ENCODE peak calls at places on chromosomes 6 and 20, in four cellular contexts. F is Peyer's patch, P is NB4, I is suprapubic skin. Z is an unnamed sample.

GRCh38 chr20:17140894-17141293 is 85.9 kb upstream of the PCSK2 start:
- DNase-seq in I (no peak), P (no peak), F (no peak), Z (no peak)

GRCh38 chr6:166496460-166496859 is 90.0 kb downstream of the RAMACL start:
- DNase-seq in F (no peak), P (no peak), I (no peak), Z (no peak)

GRCh38 chr6:6712258-6712978 is 123.9 kb downstream of the LY86 start:
- DNase-seq in P (peak; percentile 97), I (no peak), F (peak; percentile 53), Z (peak; percentile 26)

GRCh38 chr6:110652520-110652919 is 162.7 kb downstream of the CDK19 start:
- DNase-seq in F (no peak), I (no peak), P (no peak), Z (no peak)

GRCh38 chr20:408843-409696 is 971 bp downstream of the RBCK1 start:
- DNase-seq in I (no peak), F (peak; percentile 45), P (peak; percentile 50), Z (peak; percentile 58)

GRCh38 chr20:49430320-49430719 is 52.1 kb downstream of the KCNB1 start:
- DNase-seq in P (no peak), I (no peak), F (no peak), Z (no peak)

GRCh38 chr6:53938810-53939209 is 144.0 kb downstream of the LRRC1 start:
- DNase-seq in P (no peak), F (no peak), I (no peak), Z (no peak)

GRCh38 chr20:63167026-63167917 is 48.7 kb downstream of the YTHDF1 start:
- DNase-seq in P (no peak), F (no peak), I (no peak), Z (no peak)

GRCh38 chr20:19710336-19710721 is 47.7 kb upstream of the RIN2 start:
- DNase-seq in P (no peak), F (peak; percentile 79), I (no peak), Z (no peak)

GRCh38 chr6:144334150-144334708 is 49.1 kb downstream of the UTRN start:
- DNase-seq in P (peak; percentile 89), I (no peak), F (peak; percentile 91), Z (peak; percentile 73)

GRCh38 chr20:58893355-58894151 is 41.0 kb downstream of the GNAS start:
- DNase-seq in I (no peak), F (peak; percentile 58), P (peak; percentile 39), Z (peak; percentile 53)

GRCh38 chr20:12434672-12435071 is 517.0 kb downstream of the BTBD3 start:
- DNase-seq in P (no peak), F (no peak), I (no peak), Z (no peak)

GRCh38 chr6:151437401-151437800 is 14.5 kb downstream of the RMND1 start:
- DNase-seq in P (no peak), I (no peak), F (no peak), Z (no peak)

GRCh38 chr6:70717038-70717801 is 49.5 kb downstream of the SMAP1 start:
- DNase-seq in F (no peak), P (no peak), I (no peak), Z (peak; percentile 7)

GRCh38 chr6:125323376-125323775 is 21.6 kb upstream of the HDDC2 start:
- DNase-seq in P (no peak), I (no peak), F (no peak), Z (no peak)

GRCh38 chr20:20096421-20096820 is 44.1 kb downstream of the CFAP61 start:
- DNase-seq in F (no peak), I (no peak), P (no peak), Z (no peak)

GRCh38 chr6:89298680-89299450 is 16.2 kb downstream of the GABRR2 start:
- DNase-seq in P (peak; percentile 64), F (no peak), I (no peak), Z (peak; percentile 90)

GRCh38 chr6:89297695-89298351 is 17.3 kb downstream of the GABRR2 start:
- DNase-seq in I (no peak), F (peak; percentile 66), P (peak; percentile 93), Z (peak; percentile 94)

GRCh38 chr6:89302195-89302770 is 12.8 kb downstream of the GABRR2 start:
- DNase-seq in F (no peak), P (no peak), I (no peak), Z (no peak)

GRCh38 chr6:89301586-89302194 is 13.4 kb downstream of the GABRR2 start:
- DNase-seq in P (no peak), I (no peak), F (no peak), Z (no peak)

GRCh38 chr6:89299451-89299850 is 15.6 kb downstream of the GABRR2 start:
- DNase-seq in F (no peak), P (no peak), I (no peak), Z (no peak)
- TF ChIP-seq CTCF in F (no peak), P (peak; percentile 38), I (no peak), Z (no peak)

DNA sequence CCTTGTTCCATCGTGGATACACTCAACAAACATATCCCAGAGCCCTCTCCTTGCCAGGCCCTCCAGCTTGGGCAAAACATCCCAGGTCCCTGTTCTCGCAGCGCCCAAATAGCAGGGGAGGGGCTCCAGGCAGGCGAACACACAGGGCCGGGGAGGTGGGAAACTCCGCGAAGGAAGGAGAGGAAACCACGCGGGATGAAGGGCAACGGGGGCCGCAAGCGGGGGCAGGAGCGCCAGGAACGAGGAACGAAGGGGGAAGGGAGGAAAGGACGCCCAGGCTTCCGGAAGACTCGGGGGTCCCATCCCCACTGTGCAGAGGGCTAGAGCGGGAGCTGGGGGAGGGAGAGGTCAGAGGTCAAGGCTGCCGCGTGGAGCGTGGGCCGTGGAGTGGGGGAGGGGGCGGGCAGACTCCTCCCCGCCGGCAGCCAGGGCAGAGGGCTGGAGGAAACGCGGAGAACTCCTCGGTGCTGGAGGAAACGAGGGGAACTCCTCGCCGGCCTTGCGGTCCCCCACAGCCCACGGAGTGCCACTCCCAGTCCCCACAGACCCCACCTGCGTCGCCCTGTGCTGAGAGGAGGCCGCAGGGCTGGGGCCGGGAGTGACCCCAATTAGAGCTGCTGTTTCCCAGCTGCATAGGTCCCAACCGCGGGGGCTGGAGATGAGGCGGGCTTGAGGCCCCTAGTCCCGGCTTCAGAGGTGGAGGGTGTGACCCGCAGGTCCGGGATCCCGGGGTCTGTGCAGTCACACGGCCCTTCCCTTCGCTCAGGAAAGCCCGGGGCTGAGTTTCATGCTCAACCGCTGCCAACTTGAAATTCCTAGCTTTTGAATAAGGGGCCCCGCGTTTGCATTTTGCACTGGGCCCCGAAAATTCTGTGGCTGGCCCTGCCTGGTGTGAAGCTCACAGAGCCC is 1.2 kb upstream of the RBM38 start:
- DNase-seq in P (peak; percentile 40), I (no peak), F (peak; percentile 70), Z (peak; percentile 83)
- H3K4me3 ChIP-seq in P (peak overlapping the region; percentile 21), I (peak overlapping the region; percentile 48), F (peak overlapping the region; percentile 44), Z (peak overlapping the region; percentile 78)

GRCh38 chr20:10547276-10548114 is 112.4 kb downstream of the SLX4IP start:
- DNase-seq in F (no peak), P (no peak), I (no peak), Z (no peak)
- TF ChIP-seq CTCF in F (no peak), P (no peak), I (no peak), Z (no peak)

GRCh38 chr20:33475381-33476160 is 14.3 kb upstream of the CBFA2T2 start:
- DNase-seq in I (no peak), P (no peak), F (no peak), Z (no peak)
- H3K4me3 ChIP-seq in I (no peak overlapping the region), P (no peak overlapping the region), F (no peak overlapping the region), Z (no peak overlapping the region)

GRCh38 chr20:1777476-1777820 is 117.8 kb upstream of the SIRPA start:
- DNase-seq in P (no peak), I (no peak), F (no peak), Z (no peak)
- TF ChIP-seq CTCF in P (no peak), I (no peak), F (no peak), Z (no peak)

GRCh38 chr20:57701090-57701489 is 8.7 kb downstream of the PMEPA1 start:
- DNase-seq in I (no peak), F (no peak), P (no peak), Z (no peak)

GRCh38 chr20:57699395-57699794 is 10.4 kb downstream of the PMEPA1 start:
- DNase-seq in I (no peak), F (peak; percentile 66), P (no peak), Z (no peak)

GRCh38 chr20:57698191-57698866 is 11.5 kb downstream of the PMEPA1 start:
- DNase-seq in P (peak; percentile 91), I (no peak), F (peak; percentile 86), Z (no peak)

GRCh38 chr20:57697540-57697939 is 12.3 kb downstream of the PMEPA1 start:
- DNase-seq in F (no peak), I (no peak), P (no peak), Z (no peak)

DNA sequence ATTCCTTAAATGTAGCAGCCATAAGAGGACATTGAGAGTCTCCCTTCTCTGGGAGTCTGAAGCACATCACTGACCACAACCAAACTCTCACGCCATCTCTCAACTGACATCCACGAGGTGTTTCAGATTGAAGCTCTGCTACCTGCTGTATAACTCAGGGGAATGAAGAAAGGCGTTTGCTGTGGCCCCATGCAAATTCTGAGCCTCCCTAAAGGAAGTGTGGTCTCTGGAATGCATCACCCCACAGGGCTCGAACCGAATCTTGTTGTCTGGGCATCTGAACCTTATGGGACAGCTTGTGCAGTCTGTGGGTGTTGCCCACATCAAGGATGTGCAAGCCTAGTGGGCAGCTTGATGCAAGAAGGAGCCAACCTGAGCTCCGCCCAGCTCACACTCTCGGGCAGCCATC is 10.9 kb downstream of the PMEPA1 start:
- DNase-seq in F (no peak), P (no peak), I (no peak), Z (no peak)
- H3K4me3 ChIP-seq in F (no peak overlapping the region), P (no peak overlapping the region), I (no peak overlapping the region), Z (no peak overlapping the region)

GRCh38 chr6:49915035-49915434 is 48.7 kb upstream of the CRISP1 start:
- DNase-seq in P (no peak), I (no peak), F (no peak), Z (no peak)
- TF ChIP-seq CTCF in P (no peak), I (no peak), F (no peak), Z (no peak)

Z was measured in GM12865.